ENCODE peak calls at places on chromosomes 13 and 19, in six cellular contexts. I is HCT116; J is Panc1; X is CD4-positive, alpha-beta memory T cell; U is upper lobe of right lung; D is right lobe of liver. B is an unnamed sample.

GRCh38 chr13:111139874-111140561 is 24.9 kb downstream of the ARHGEF7 start:
- DNase-seq in I (no peak), J (no peak), X (no peak), U (no peak), D (no peak), B (no peak)

GRCh38 chr13:51928231-51928630 is 66.5 kb downstream of the CCDC70 start:
- DNase-seq in I (no peak), J (no peak), X (no peak), U (no peak), D (no peak), B (no peak)

GRCh38 chr19:46303702-46304397 is 7.0 kb downstream of the HIF3A start:
- DNase-seq in I (peak; percentile 92), J (no peak), X (no peak), U (peak; percentile 92), D (peak; percentile 71), B (no peak)

GRCh38 chr19:38663957-38664502 is 16.6 kb downstream of the ACTN4 start:
- DNase-seq in I (no peak), J (no peak), X (no peak), U (no peak), D (no peak), B (no peak)

GRCh38 chr19:45769054-45769782 is at the start of gene SIX5:
- DNase-seq in I (peak; percentile 93), J (peak; percentile 71), X (peak; percentile 93), U (peak; percentile 98), D (peak; percentile 99), B (peak; percentile 91)

GRCh38 chr13:71712988-71713653 is 153.9 kb downstream of the DACH1 start:
- DNase-seq in I (no peak), J (no peak), X (no peak), U (no peak), D (no peak), B (no peak)

GRCh38 chr19:4051175-4052101 is 15.3 kb downstream of the ZBTB7A start:
- DNase-seq in I (no peak), J (no peak), X (no peak), U (peak; percentile 88), D (peak; percentile 69), B (peak; percentile 48)

GRCh38 chr13:110129076-110129475 is 177.9 kb downstream of the COL4A1 start:
- DNase-seq in I (no peak), J (no peak), X (no peak), U (no peak), D (no peak), B (no peak)

GRCh38 chr13:102825921-102826706 is 19.7 kb upstream of the ERCC5 start:
- DNase-seq in I (no peak), J (no peak), X (no peak), U (no peak), D (no peak), B (no peak)

GRCh38 chr19:12938054-12938535 is 314 bp upstream of the CALR start:
- DNase-seq in I (peak; percentile 99), J (peak; percentile 91), X (peak; percentile 100), U (peak; percentile 99), D (peak; percentile 99), B (peak; percentile 98)

GRCh38 chr13:73465629-73465974 is 406.8 kb downstream of the KLF5 start:
- DNase-seq in I (peak; percentile 26), J (no peak), X (no peak), U (no peak), D (no peak), B (no peak)

GRCh38 chr13:38147050-38147449 is 202.6 kb upstream of the UFM1 start:
- DNase-seq in I (no peak), J (no peak), X (no peak), U (no peak), D (no peak), B (no peak)

GRCh38 chr13:40564342-40564997 is 102.0 kb downstream of the FOXO1 start:
- DNase-seq in I (no peak), J (no peak), X (no peak), U (no peak), D (no peak), B (no peak)

GRCh38 chr13:100811431-100811830 is 136.8 kb upstream of the TMTC4 start:
- DNase-seq in I (no peak), J (no peak), X (no peak), U (no peak), D (no peak), B (no peak)

GRCh38 chr13:99374994-99375805 is 68.0 kb upstream of the GPR183 start:
- DNase-seq in I (no peak), J (no peak), X (peak; percentile 73), U (no peak), D (no peak), B (peak; percentile 57)

DNA sequence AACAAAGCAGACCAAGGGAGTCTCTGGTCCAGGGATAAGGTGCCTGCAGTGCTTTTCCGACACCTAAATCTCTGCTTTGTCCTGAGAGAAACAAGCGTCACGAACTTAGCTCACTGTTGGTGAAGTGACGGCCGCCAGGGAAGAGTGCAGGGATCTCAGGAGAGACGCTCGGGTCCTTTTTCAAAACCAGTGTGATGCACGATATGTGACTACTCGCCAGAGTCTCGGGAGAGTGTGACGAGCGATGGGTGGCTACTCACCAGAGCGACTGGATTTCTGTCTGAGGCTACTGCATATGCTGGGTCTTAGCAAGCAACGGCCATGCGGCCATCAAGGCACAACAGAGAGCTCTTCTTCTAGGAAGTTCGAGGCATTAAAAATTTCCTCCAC is 16.5 kb upstream of the CFAP97D2 start:
- DNase-seq in I (no peak), J (no peak), X (no peak), U (no peak), D (no peak), B (no peak)
- H3K4me3 ChIP-seq in I (no peak overlapping the region), J (no peak overlapping the region), X (no peak overlapping the region), U (no peak overlapping the region), D (no peak overlapping the region), B (peak overlapping the region; percentile 45)

GRCh38 chr19:35901055-35901644 is 810 bp upstream of the NFKBID start:
- DNase-seq in I (no peak), J (no peak), X (no peak), U (no peak), D (no peak), B (no peak)

GRCh38 chr19:35896643-35897040 is 3.7 kb downstream of the NFKBID start:
- DNase-seq in I (no peak), J (no peak), X (no peak), U (no peak), D (no peak), B (no peak)

GRCh38 chr19:35895911-35896642 is 4.3 kb downstream of the NFKBID start:
- DNase-seq in I (no peak), J (no peak), X (no peak), U (no peak), D (no peak), B (no peak)

GRCh38 chr19:35899547-35900214 is 659 bp downstream of the NFKBID start:
- DNase-seq in I (peak; percentile 72), J (no peak), X (peak; percentile 87), U (peak; percentile 93), D (peak; percentile 92), B (peak; percentile 94)

DNA sequence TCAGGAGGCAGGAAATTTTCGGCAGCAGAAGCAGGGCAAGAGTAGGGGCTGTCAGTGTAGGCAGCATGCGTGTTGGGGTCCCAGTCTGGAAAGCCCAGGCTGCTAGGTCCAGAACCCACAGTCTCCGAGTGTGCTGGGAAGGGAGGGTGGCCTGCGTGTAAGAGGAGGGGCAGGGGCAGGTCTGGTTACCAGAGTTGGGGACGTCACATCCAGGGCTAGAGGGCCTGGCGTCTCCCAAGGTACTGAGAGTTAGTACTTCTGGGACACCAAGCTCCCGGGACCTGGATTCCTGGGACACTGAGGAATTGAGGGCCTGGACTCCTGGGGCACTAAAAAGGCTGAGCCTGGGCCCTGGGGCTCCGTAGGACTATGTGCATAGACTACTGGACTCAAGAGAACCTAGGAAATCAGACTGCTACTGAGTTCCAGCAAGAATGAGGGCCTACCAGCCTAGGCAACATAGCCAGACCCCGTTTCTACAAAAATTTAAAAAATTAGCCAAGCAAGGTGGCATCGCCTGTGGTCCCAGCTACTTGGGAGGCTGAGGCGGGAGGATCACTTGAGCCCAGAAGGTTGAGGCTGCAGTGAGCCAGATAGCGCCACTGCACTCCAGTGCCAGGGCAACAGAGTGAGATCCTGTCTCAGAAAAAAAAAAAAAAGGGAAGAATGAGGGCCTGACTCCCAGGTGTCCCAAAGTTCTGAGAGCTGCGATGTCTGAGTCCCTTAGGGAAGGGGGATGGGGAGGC is 2.5 kb downstream of the NFKBID start:
- DNase-seq in I (no peak), J (no peak), X (no peak), U (no peak), D (no peak), B (no peak)
- H3K4me3 ChIP-seq in I (peak overlapping the region; percentile 98), J (peak overlapping the region; percentile 90), X (peak overlapping the region; percentile 84), U (peak overlapping the region; percentile 84), D (peak overlapping the region; percentile 64), B (peak overlapping the region; percentile 94)

DNA sequence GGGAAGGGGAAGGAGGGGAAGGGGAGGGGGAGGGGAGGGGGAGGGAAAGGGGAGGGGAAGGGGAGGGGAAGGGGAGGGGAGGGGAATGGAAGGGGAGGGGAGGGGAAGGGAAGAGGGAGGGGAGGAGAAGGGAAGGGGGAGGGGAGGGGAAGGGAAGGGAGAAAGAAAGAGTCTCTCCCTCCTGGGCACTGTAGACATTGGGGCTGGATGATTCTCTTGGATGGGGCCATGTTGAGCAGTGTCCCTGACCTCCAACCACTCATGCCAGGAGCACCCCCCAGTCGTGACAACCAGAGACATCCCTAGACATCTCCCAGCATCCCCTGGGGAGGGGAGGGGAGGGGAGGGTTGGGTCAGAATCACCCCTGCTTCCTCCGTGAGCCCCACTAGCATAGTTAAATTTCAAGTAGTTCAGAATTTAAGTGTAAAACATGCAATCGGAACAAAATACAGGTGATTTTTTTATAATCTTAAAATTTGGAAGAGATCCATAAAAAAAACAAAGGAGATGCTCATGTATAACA is 64.0 kb downstream of the GNG7 start:
- DNase-seq in I (no peak), J (no peak), X (no peak), U (no peak), D (no peak), B (no peak)
- H3K4me3 ChIP-seq in I (no peak overlapping the region), J (no peak overlapping the region), X (no peak overlapping the region), U (no peak overlapping the region), D (no peak overlapping the region), B (no peak overlapping the region)

DNA sequence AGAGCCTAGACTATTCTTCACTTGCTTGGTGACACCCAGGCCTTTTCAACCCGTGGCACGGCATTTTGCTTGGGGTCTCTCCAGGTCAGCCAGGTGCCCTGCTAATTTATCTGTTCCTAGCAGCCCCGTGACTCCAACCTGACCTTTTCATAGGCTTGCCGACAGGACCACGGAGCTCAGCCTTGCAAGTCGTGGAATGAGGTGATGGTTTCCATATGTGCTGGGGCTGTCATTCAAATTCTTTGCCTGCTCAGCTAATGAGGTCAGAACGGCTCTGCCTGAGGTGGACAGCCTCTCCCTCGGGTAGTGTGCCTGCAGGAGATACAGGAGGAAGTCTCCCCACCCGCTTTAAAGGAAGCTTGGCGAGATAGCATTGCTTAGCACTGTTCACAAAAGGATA is 61.0 kb downstream of the SHISA2 start:
- DNase-seq in I (no peak), J (no peak), X (no peak), U (no peak), D (no peak), B (no peak)
- H3K4me3 ChIP-seq in I (no peak overlapping the region), J (no peak overlapping the region), X (no peak overlapping the region), U (no peak overlapping the region), D (no peak overlapping the region), B (no peak overlapping the region)

DNA sequence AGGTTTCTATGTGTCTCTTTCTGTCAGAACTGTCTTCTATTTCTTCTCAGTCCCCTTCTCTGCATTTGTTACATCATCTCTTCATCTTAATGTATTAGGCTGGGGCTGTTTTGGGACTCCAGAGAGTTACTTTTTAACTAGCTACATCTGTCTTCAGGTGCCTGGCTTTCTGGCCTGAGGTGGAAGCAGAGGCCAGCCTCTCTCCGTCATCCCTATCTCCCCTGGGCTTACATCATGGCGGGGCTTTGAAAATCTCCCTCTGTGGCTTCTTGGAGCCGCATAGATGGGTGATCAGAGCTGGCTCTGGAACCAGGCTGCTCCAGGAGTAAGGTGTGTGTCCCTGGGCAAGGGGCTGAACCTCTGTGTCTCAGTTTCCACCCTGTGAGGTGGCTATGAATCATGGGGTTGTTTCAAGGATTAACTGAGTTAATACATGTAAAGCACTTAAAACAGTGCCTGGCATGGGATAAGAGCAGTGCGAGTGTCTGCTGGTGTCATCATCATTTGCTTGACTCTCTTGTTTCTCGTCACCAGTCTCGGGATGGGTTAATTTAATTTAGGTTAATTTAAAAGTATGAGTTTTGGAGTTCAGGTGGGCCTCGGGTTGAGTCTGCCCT is 2.0 kb downstream of the EPN1 start:
- DNase-seq in I (no peak), J (no peak), X (no peak), U (no peak), D (no peak), B (no peak)
- H3K4me3 ChIP-seq in I (no peak overlapping the region), J (peak overlapping the region; percentile 94), X (no peak overlapping the region), U (peak overlapping the region; percentile 82), D (peak overlapping the region; percentile 97), B (no peak overlapping the region)

B was measured in naive thymus-derived CD4-positive, alpha-beta T cell.